ENCODE peak calls at places on chromosomes 12 and 14, in four cellular contexts. One of them, this sample, is unnamed.

GRCh38 chr12:57111046-57111698 is at the start of gene STAT6:
- DNase-seq in ascending aorta: peak; percentile 80
- DNase-seq in transverse colon: peak; percentile 91
- DNase-seq in GM12878: no peak
- DNase-seq in this sample: peak; percentile 75

GRCh38 chr12:104740668-104741067 is 217.4 kb downstream of the SLC41A2 start:
- DNase-seq in ascending aorta: no peak
- DNase-seq in transverse colon: peak; percentile 41
- DNase-seq in GM12878: peak; percentile 87
- DNase-seq in this sample: no peak

GRCh38 chr14:92540472-92541048 is 27.0 kb downstream of the RIN3 start:
- DNase-seq in ascending aorta: peak; percentile 78
- DNase-seq in transverse colon: peak; percentile 89
- DNase-seq in GM12878: no peak
- DNase-seq in this sample: peak; percentile 73

GRCh38 chr12:93954160-93955112 is 193.9 kb upstream of the PLXNC1 start:
- DNase-seq in ascending aorta: no peak
- DNase-seq in transverse colon: no peak
- DNase-seq in GM12878: no peak
- DNase-seq in this sample: no peak

GRCh38 chr14:71141701-71142374 is 234.6 kb downstream of the PCNX1 start:
- DNase-seq in ascending aorta: no peak
- DNase-seq in transverse colon: no peak
- DNase-seq in GM12878: no peak
- DNase-seq in this sample: no peak

GRCh38 chr12:32125455-32126084 is 18.9 kb downstream of the BICD1 start:
- DNase-seq in ascending aorta: no peak
- DNase-seq in transverse colon: no peak
- DNase-seq in GM12878: no peak
- DNase-seq in this sample: no peak

GRCh38 chr12:52921488-52922165 is 16.8 kb upstream of the KRT8 start:
- DNase-seq in ascending aorta: no peak
- DNase-seq in transverse colon: no peak
- DNase-seq in GM12878: no peak
- DNase-seq in this sample: no peak

GRCh38 chr12:91965781-91966180 is 179.9 kb downstream of the BTG1 start:
- DNase-seq in ascending aorta: no peak
- DNase-seq in transverse colon: no peak
- DNase-seq in GM12878: no peak
- DNase-seq in this sample: no peak

GRCh38 chr14:30681752-30682355 is 59.7 kb downstream of the SCFD1 start:
- DNase-seq in ascending aorta: no peak
- DNase-seq in transverse colon: no peak
- DNase-seq in GM12878: no peak
- DNase-seq in this sample: no peak

GRCh38 chr12:68267892-68268396 is 14.5 kb upstream of the IL22 start:
- DNase-seq in ascending aorta: no peak
- DNase-seq in transverse colon: no peak
- DNase-seq in GM12878: no peak
- DNase-seq in this sample: no peak

GRCh38 chr12:46303039-46303666 is 34.3 kb upstream of the SLC38A1 start:
- DNase-seq in ascending aorta: no peak
- DNase-seq in transverse colon: peak; percentile 60
- DNase-seq in GM12878: peak; percentile 2
- DNase-seq in this sample: peak; percentile 61

GRCh38 chr12:2291182-2291832 is 238.5 kb downstream of the CACNA1C start:
- DNase-seq in ascending aorta: no peak
- DNase-seq in transverse colon: peak; percentile 49
- DNase-seq in GM12878: no peak
- DNase-seq in this sample: no peak

GRCh38 chr14:22622220-22622619 is 21.9 kb downstream of the OR6J1 start:
- DNase-seq in ascending aorta: no peak
- DNase-seq in transverse colon: no peak
- DNase-seq in GM12878: no peak
- DNase-seq in this sample: no peak

GRCh38 chr14:69626132-69626500 is 14.7 kb downstream of the SUSD6 start:
- DNase-seq in ascending aorta: no peak
- DNase-seq in transverse colon: no peak
- DNase-seq in GM12878: no peak
- DNase-seq in this sample: no peak

GRCh38 chr14:69620981-69621380 is 9.6 kb downstream of the SUSD6 start:
- DNase-seq in ascending aorta: no peak
- DNase-seq in transverse colon: no peak
- DNase-seq in GM12878: no peak
- DNase-seq in this sample: no peak

GRCh38 chr14:69629225-69630127 is 18.1 kb downstream of the SUSD6 start:
- DNase-seq in ascending aorta: no peak
- DNase-seq in transverse colon: no peak
- DNase-seq in GM12878: no peak
- DNase-seq in this sample: no peak

GRCh38 chr14:69624131-69624530 is 12.7 kb downstream of the SUSD6 start:
- DNase-seq in ascending aorta: no peak
- DNase-seq in transverse colon: no peak
- DNase-seq in GM12878: no peak
- DNase-seq in this sample: no peak

DNA sequence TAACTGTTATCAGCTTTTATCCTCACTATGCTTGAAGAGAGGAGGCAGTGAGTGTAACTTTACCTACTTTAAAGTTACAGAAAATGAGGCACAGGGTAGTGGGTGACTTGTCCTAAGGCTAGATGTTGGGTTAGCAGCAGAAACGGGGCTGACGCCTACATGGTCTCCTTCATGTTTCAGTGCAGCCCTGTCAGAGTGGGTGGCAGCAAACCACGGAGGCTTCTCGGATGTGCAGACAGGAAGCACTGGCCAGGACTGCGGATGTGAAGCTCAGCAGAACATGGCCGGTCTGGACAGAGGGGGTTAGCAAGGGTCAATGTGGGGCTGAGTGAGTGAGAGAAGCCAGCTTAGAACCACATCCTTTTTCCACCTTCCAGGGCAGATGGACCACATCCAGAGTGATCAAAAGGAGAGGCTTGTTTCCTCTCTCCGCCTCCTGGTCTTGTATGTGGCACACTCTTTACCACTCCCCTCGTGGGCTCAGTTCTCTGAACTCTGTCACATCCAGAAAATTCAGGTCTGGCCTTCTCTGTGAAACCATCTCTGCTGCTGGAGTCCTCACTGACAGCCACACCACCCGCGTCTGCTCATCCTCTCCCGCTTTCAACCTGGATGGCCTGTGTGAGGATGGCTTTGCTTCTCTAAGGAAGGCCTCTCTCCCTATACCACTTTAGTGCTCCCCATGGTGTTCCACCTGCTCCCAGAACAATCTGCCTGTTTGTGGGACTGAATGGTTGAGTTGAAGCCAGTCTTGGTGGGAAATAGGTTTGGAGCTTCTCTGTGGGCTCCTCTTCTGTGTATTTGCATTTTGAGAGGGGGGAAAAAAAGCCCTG is 14.1 kb downstream of the SUSD6 start:
- DNase-seq in ascending aorta: peak; percentile 61
- DNase-seq in transverse colon: peak; percentile 70
- DNase-seq in GM12878: peak; percentile 88
- DNase-seq in this sample: no peak
- H3K4me1 ChIP-seq in ascending aorta: peaks cover 15% of the 10 kb centered on the region
- H3K4me1 ChIP-seq in transverse colon: peaks cover 6% of the 10 kb centered on the region
- H3K4me1 ChIP-seq in GM12878: peaks cover 61% of the 10 kb centered on the region
- H3K4me1 ChIP-seq in this sample: peaks cover 19% of the 10 kb centered on the region

GRCh38 chr12:257521-258321 is 4.9 kb downstream of the SLC6A13 start:
- DNase-seq in ascending aorta: no peak
- DNase-seq in transverse colon: no peak
- DNase-seq in GM12878: no peak
- DNase-seq in this sample: no peak
- H3K4me1 ChIP-seq in ascending aorta: no peaks in the 10 kb centered on the region
- H3K4me1 ChIP-seq in transverse colon: no peaks in the 10 kb centered on the region
- H3K4me1 ChIP-seq in GM12878: no peaks in the 10 kb centered on the region
- H3K4me1 ChIP-seq in this sample: no peaks in the 10 kb centered on the region

GRCh38 chr14:67820428-67820881 is 876 bp downstream of the RAD51B start:
- DNase-seq in ascending aorta: no peak
- DNase-seq in transverse colon: peak; percentile 36
- DNase-seq in GM12878: no peak
- DNase-seq in this sample: no peak

GRCh38 chr14:67816326-67817009 is at the start of gene ZFYVE26:
- DNase-seq in ascending aorta: peak; percentile 86
- DNase-seq in transverse colon: peak; percentile 94
- DNase-seq in GM12878: peak; percentile 98
- DNase-seq in this sample: peak; percentile 96

GRCh38 chr14:67815573-67816235 is 686 bp downstream of the ZFYVE26 start:
- DNase-seq in ascending aorta: no peak
- DNase-seq in transverse colon: no peak
- DNase-seq in GM12878: no peak
- DNase-seq in this sample: no peak

GRCh38 chr14:67819563-67820411 is at the start of gene RAD51B:
- DNase-seq in ascending aorta: peak; percentile 69
- DNase-seq in transverse colon: peak; percentile 89
- DNase-seq in GM12878: peak; percentile 77
- DNase-seq in this sample: peak; percentile 84

DNA sequence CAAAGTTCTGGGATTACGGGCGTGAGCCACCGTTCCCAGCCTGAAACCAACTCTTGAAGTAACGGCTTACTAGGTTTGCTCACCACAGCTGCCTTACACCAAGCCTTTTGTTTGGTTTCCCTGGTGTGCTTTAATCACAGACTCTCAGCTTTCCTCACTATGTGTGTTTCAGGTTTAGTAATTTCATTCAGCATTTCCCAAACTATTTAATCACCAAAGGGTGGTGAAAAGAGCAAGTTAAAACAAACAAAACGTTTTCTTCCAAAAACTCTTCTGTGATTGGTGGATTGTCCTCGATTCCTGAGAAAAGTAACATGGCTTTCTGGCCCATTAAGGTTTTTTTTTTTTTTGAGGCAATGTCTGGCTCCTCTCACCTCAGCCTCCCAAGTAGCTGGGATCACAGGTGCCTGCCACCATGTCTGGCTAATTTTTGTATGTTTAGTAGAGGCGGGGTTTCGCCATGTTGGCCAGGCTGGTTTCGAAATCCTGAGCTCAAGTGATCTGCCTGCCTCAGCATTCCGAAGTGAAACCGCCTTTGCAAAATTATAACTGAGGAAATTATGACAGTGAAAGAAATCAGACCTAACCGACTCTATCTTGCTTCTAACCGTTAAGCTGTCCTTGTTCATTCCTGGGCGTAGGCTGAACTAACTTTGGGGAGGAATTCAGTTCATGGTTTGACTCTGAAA is 1.5 kb upstream of the ZFYVE26 start:
- DNase-seq in ascending aorta: no peak
- DNase-seq in transverse colon: no peak
- DNase-seq in GM12878: no peak
- DNase-seq in this sample: no peak
- H3K4me1 ChIP-seq in ascending aorta: peaks cover 7% of the 10 kb centered on the region
- H3K4me1 ChIP-seq in transverse colon: peaks cover 10% of the 10 kb centered on the region
- H3K4me1 ChIP-seq in GM12878: peaks cover 15% of the 10 kb centered on the region
- H3K4me1 ChIP-seq in this sample: peaks cover 7% of the 10 kb centered on the region

GRCh38 chr14:68944162-68944561 is 34.9 kb downstream of the ACTN1 start:
- DNase-seq in ascending aorta: no peak
- DNase-seq in transverse colon: no peak
- DNase-seq in GM12878: no peak
- DNase-seq in this sample: no peak
- H3K4me1 ChIP-seq in ascending aorta: peaks cover 95% of the 10 kb centered on the region
- H3K4me1 ChIP-seq in transverse colon: peaks cover 74% of the 10 kb centered on the region
- H3K4me1 ChIP-seq in GM12878: peaks cover 8% of the 10 kb centered on the region
- H3K4me1 ChIP-seq in this sample: peaks cover 33% of the 10 kb centered on the region

DNA sequence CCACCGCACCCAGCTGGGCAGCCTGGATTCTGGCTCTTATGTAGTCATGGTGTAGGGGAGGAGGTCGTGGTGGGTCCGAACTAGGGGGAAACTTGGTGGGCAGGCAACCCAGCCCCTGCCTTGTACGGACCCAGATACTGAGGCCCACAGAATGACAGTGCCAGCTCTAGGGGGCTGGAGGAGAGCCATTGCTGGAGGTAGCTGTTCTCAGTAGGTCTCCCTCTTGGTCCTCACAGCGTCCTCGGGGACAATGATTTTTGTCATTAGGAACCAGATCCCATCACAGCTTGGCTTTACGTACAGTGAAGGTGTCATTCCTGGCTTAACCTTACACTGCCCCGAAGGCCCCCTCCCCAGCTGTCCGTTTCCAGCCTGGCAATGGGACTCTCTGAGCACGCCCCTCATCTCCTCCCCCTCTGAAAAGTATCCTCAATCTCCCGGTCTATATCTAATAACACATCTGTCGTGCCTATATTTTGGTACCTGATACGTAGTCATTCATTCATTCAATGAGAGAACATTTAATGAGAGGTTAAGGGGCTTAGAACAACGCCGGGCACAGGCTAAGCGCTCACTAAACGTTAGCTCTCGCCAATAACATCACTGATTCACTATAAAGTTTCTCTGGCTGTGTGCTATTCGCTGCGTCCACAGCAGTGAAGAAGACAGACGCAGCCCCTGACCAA is 619 bp upstream of the DYNC1H1 start:
- DNase-seq in ascending aorta: no peak
- DNase-seq in transverse colon: no peak
- DNase-seq in GM12878: no peak
- DNase-seq in this sample: no peak
- H3K4me1 ChIP-seq in ascending aorta: peaks cover 6% of the 10 kb centered on the region
- H3K4me1 ChIP-seq in transverse colon: peaks cover 8% of the 10 kb centered on the region
- H3K4me1 ChIP-seq in GM12878: peaks cover 4% of the 10 kb centered on the region
- H3K4me1 ChIP-seq in this sample: peaks cover 6% of the 10 kb centered on the region

DNA sequence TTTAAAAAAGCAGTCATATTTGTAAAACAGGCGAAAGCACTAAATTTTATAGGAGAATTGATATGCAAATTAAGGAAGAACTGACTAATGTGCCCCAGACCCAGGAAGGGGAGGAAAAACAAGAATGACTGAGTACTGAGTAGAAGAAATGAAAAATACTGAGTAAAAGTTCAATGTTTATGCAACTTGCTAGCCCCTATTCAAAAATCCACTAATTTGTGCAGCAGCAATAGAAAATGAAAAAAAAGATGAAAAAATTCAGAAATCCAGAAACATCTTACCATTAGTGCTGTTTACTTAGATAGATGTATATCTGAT is 6.1 kb downstream of the CHD8 start:
- DNase-seq in ascending aorta: no peak
- DNase-seq in transverse colon: no peak
- DNase-seq in GM12878: no peak
- DNase-seq in this sample: no peak
- H3K4me1 ChIP-seq in ascending aorta: peaks cover 3% of the 10 kb centered on the region
- H3K4me1 ChIP-seq in transverse colon: no peaks in the 10 kb centered on the region
- H3K4me1 ChIP-seq in GM12878: peaks cover 12% of the 10 kb centered on the region
- H3K4me1 ChIP-seq in this sample: peaks cover 5% of the 10 kb centered on the region

GRCh38 chr12:114425031-114425626 is 19.2 kb upstream of the TBX5 start:
- DNase-seq in ascending aorta: no peak
- DNase-seq in transverse colon: no peak
- DNase-seq in GM12878: no peak
- DNase-seq in this sample: no peak
- H3K4me1 ChIP-seq in ascending aorta: no peaks in the 10 kb centered on the region
- H3K4me1 ChIP-seq in transverse colon: no peaks in the 10 kb centered on the region
- H3K4me1 ChIP-seq in GM12878: no peaks in the 10 kb centered on the region
- H3K4me1 ChIP-seq in this sample: no peaks in the 10 kb centered on the region

This sample was measured in pancreas.